ENCODE peak calls at places on chromosome 4, in ten cellular contexts. M is WERI-Rb-1; A is A549; E is tibial artery; I is AG04449; B is brain microvascular endothelial cell; P is effector memory CD4-positive, alpha-beta T cell; K is LNCaP clone FGC; S is dorsolateral prefrontal cortex; R is heart left ventricle. X is an unnamed sample.

GRCh38 chr4:102037566-102037965 is 247.0 kb downstream of the BANK1 start:
- DNase-seq in M (no peak), A (no peak), E (no peak), I (no peak), B (no peak), P (no peak), K (no peak), S (no peak), R (no peak), X (no peak)

GRCh38 chr4:83071116-83071515 is 36.1 kb downstream of the COPS4 start:
- DNase-seq in M (no peak), A (no peak), E (no peak), I (no peak), B (no peak), P (no peak), K (no peak), S (no peak), R (no peak), X (no peak)

GRCh38 chr4:40744218-40744617 is 5.5 kb upstream of the NSUN7 start:
- DNase-seq in M (no peak), A (no peak), E (no peak), I (no peak), B (no peak), P (no peak), K (no peak), S (no peak), R (no peak), X (no peak)

GRCh38 chr4:8838296-8838695 is 33.3 kb downstream of the HMX1 start:
- DNase-seq in M (peak), A (no peak), E (no peak), I (no peak), B (no peak), P (no peak), K (no peak), S (no peak), R (no peak), X (no peak)

GRCh38 chr4:183760326-183760725 is 101.2 kb downstream of the TRAPPC11 start:
- DNase-seq in M (no peak), A (peak), E (no peak), I (no peak), B (no peak), P (no peak), K (peak), S (no peak), R (no peak), X (no peak)

GRCh38 chr4:109465065-109465464 is 31.4 kb downstream of the SEC24B start:
- DNase-seq in M (no peak), A (no peak), E (no peak), I (no peak), B (no peak), P (no peak), K (no peak), S (peak), R (peak), X (no peak)

GRCh38 chr4:22991576-22991975 is 298.8 kb downstream of the GBA3 start:
- DNase-seq in M (no peak), A (no peak), E (no peak), I (no peak), B (no peak), P (no peak), K (no peak), S (no peak), R (no peak), X (no peak)

GRCh38 chr4:153486281-153487151 is 20.4 kb downstream of the TMEM131L start:
- DNase-seq in M (no peak), A (peak), E (peak), I (peak), B (peak), P (no peak), K (peak), S (no peak), R (no peak), X (no peak)

GRCh38 chr4:98630804-98631454 is 27.5 kb downstream of the TSPAN5 start:
- DNase-seq in M (peak), A (no peak), E (no peak), I (no peak), B (no peak), P (no peak), K (no peak), S (no peak), R (no peak), X (no peak)

GRCh38 chr4:41792166-41792565 is 43.6 kb upstream of the PHOX2B start:
- DNase-seq in M (no peak), A (no peak), E (no peak), I (no peak), B (no peak), P (no peak), K (no peak), S (no peak), R (no peak), X (no peak)

GRCh38 chr4:122712782-122713181 is 19.7 kb upstream of the BBS12 start:
- DNase-seq in M (no peak), A (no peak), E (no peak), I (no peak), B (peak), P (no peak), K (no peak), S (no peak), R (no peak), X (no peak)

GRCh38 chr4:128357286-128357685 is 69.7 kb upstream of the PGRMC2 start:
- DNase-seq in M (no peak), A (no peak), E (no peak), I (no peak), B (no peak), P (no peak), K (no peak), S (no peak), R (no peak), X (no peak)

GRCh38 chr4:184548321-184548650 is 73.9 kb upstream of the IRF2 start:
- DNase-seq in M (no peak), A (no peak), E (no peak), I (no peak), B (no peak), P (no peak), K (no peak), S (no peak), R (no peak), X (no peak)

GRCh38 chr4:118327554-118328241 is 25.1 kb downstream of the PRSS12 start:
- DNase-seq in M (no peak), A (no peak), E (no peak), I (peak), B (peak), P (no peak), K (no peak), S (no peak), R (no peak), X (no peak)

GRCh38 chr4:145679520-145679919 is 426 bp upstream of the C4orf51 start:
- DNase-seq in M (peak), A (peak), E (peak), I (peak), B (peak), P (no peak), K (peak), S (no peak), R (peak), X (no peak)

GRCh38 chr4:109574931-109575804 is 15.1 kb downstream of the MCUB start:
- DNase-seq in M (no peak), A (no peak), E (no peak), I (no peak), B (no peak), P (no peak), K (no peak), S (no peak), R (no peak), X (no peak)

GRCh38 chr4:173448919-173449641 is 50.2 kb upstream of the SCRG1 start:
- DNase-seq in M (no peak), A (no peak), E (no peak), I (no peak), B (no peak), P (no peak), K (no peak), S (no peak), R (no peak), X (no peak)

GRCh38 chr4:40844261-40844660 is 94.5 kb downstream of the NSUN7 start:
- DNase-seq in M (no peak), A (no peak), E (peak), I (no peak), B (no peak), P (no peak), K (no peak), S (no peak), R (no peak), X (no peak)

GRCh38 chr4:161320377-161320776 is 843.4 kb downstream of the FSTL5 start:
- DNase-seq in M (peak), A (peak), E (no peak), I (no peak), B (no peak), P (no peak), K (no peak), S (no peak), R (no peak), X (peak)

GRCh38 chr4:143337600-143338287 is 1.1 kb downstream of the GAB1 start:
- DNase-seq in M (no peak), A (peak), E (peak), I (no peak), B (peak), P (no peak), K (no peak), S (peak), R (peak), X (peak)

GRCh38 chr4:56803473-56803872 is 18.0 kb downstream of the SPINK2 start:
- DNase-seq in M (no peak), A (no peak), E (no peak), I (no peak), B (peak), P (no peak), K (no peak), S (no peak), R (no peak), X (no peak)

GRCh38 chr4:55321707-55322264 is 24.3 kb upstream of the SRD5A3 start:
- DNase-seq in M (peak), A (peak), E (peak), I (no peak), B (peak), P (peak), K (peak), S (peak), R (peak), X (peak)

GRCh38 chr4:7727727-7728126 is 211.9 kb downstream of the AFAP1 start:
- DNase-seq in M (no peak), A (no peak), E (no peak), I (no peak), B (no peak), P (no peak), K (no peak), S (no peak), R (no peak), X (no peak)

GRCh38 chr4:171809854-171810253 is 3.4 kb upstream of the GALNTL6 start:
- DNase-seq in M (no peak), A (no peak), E (no peak), I (no peak), B (no peak), P (no peak), K (no peak), S (no peak), R (no peak), X (no peak)

DNA sequence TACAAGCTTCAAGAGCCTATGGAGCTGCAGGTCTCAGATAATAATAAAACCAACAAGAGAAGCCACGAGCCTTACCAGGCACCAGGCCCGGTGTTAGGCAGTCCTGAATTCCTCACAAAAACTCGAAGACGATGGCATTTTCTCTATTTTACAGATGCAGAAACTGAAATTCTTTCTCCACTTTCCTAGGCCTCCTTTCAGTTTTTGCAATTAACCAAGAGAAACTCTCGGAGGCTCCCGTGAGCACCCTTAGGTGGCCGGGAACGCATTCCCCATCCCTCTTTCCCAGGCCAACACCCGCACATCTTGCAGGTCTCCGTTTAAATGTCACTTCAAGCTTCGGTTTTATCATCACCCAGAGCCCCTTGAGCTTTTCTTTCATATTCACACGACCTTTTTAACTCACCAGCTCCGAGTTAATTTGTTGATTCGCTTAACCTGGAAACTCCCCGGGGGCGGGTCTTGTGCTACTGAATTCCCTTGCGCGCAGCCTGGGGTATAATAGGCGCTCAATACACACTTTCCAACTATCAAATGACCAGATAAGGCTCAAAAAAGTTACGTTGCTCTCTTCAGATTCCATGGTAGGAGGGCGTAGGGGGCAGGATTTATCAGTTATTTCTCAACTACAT is 6.2 kb upstream of the GSX2 start:
- DNase-seq in M (no peak), A (no peak), E (no peak), I (no peak), B (no peak), P (no peak), K (no peak), S (no peak), R (no peak), X (no peak)
- H3K4me3 ChIP-seq in M (no peak), A (no peak), E (no peak), I (no peak), B (no peak), P (no peak), K (no peak), S (no peak), R (no peak), X (no peak)

GRCh38 chr4:90318208-90318607 is 191.0 kb downstream of the CCSER1 start:
- DNase-seq in M (no peak), A (peak), E (no peak), I (peak), B (peak), P (no peak), K (no peak), S (no peak), R (no peak), X (no peak)

GRCh38 chr4:90317785-90318184 is 190.6 kb downstream of the CCSER1 start:
- DNase-seq in M (no peak), A (no peak), E (no peak), I (peak), B (peak), P (no peak), K (no peak), S (no peak), R (no peak), X (no peak)
- H3K4me3 ChIP-seq in M (no peak), A (no peak), E (no peak), I (peak), B (peak), P (no peak), K (no peak), S (no peak), R (no peak), X (no peak)

GRCh38 chr4:147778942-147779341 is 47.1 kb downstream of the ARHGAP10 start:
- DNase-seq in M (no peak), A (no peak), E (no peak), I (no peak), B (no peak), P (no peak), K (no peak), S (no peak), R (no peak), X (no peak)

GRCh38 chr4:147786031-147786430 is 54.1 kb downstream of the ARHGAP10 start:
- DNase-seq in M (peak), A (no peak), E (no peak), I (no peak), B (no peak), P (no peak), K (peak), S (no peak), R (no peak), X (peak)

GRCh38 chr4:147779449-147779848 is 47.6 kb downstream of the ARHGAP10 start:
- DNase-seq in M (no peak), A (no peak), E (no peak), I (no peak), B (no peak), P (no peak), K (no peak), S (no peak), R (no peak), X (no peak)

GRCh38 chr4:147780137-147780777 is 48.4 kb downstream of the ARHGAP10 start:
- DNase-seq in M (no peak), A (no peak), E (no peak), I (no peak), B (no peak), P (no peak), K (no peak), S (no peak), R (no peak), X (no peak)

GRCh38 chr4:147782087-147782781 is 50.3 kb downstream of the ARHGAP10 start:
- DNase-seq in M (no peak), A (no peak), E (no peak), I (no peak), B (no peak), P (no peak), K (peak), S (no peak), R (no peak), X (no peak)
- H3K4me3 ChIP-seq in M (no peak), A (no peak), E (no peak), I (no peak), B (no peak), P (no peak), K (no peak), S (no peak), R (no peak), X (no peak)

DNA sequence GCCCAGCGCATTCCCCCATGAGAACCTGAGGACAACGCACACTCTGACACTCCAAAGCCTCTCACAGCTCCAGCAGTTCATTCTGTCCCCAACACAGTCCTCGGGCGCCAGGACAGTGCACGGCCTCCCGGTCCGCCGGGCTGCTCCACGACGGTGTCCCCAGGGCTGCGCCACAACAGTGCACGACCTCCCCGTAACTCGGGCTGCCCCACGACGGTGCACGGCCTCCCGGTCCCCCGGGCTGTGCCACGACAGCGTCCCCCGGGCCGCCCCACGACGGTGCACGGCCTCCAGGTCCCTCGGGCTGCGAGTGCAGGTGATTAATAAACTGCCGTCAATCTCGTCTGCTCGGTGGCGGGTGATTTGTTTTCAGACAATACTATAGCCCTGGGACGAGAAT is 585.1 kb upstream of the FRG1 start:
- DNase-seq in M (no peak), A (no peak), E (no peak), I (no peak), B (no peak), P (no peak), K (no peak), S (no peak), R (no peak), X (no peak)
- H3K4me3 ChIP-seq in M (no peak), A (no peak), E (no peak), I (no peak), B (no peak), P (no peak), K (no peak), S (no peak), R (no peak), X (no peak)

GRCh38 chr4:4864940-4865704 is 5.7 kb downstream of the MSX1 start:
- DNase-seq in M (no peak), A (no peak), E (no peak), I (no peak), B (no peak), P (no peak), K (no peak), S (no peak), R (no peak), X (no peak)

GRCh38 chr4:4864443-4864939 is 5.0 kb downstream of the MSX1 start:
- DNase-seq in M (no peak), A (no peak), E (no peak), I (no peak), B (no peak), P (no peak), K (no peak), S (no peak), R (no peak), X (no peak)

GRCh38 chr4:4866833-4867744 is 7.6 kb downstream of the MSX1 start:
- DNase-seq in M (peak), A (no peak), E (no peak), I (no peak), B (no peak), P (no peak), K (no peak), S (no peak), R (peak), X (no peak)

GRCh38 chr4:4866124-4866832 is 6.8 kb downstream of the MSX1 start:
- DNase-seq in M (peak), A (no peak), E (no peak), I (no peak), B (no peak), P (no peak), K (no peak), S (no peak), R (no peak), X (no peak)

GRCh38 chr4:4865705-4866123 is 6.2 kb downstream of the MSX1 start:
- DNase-seq in M (no peak), A (no peak), E (no peak), I (no peak), B (no peak), P (no peak), K (no peak), S (no peak), R (no peak), X (no peak)
- H3K4me3 ChIP-seq in M (peak), A (peak), E (peak), I (peak), B (no peak), P (no peak), K (no peak), S (peak), R (peak), X (no peak)

DNA sequence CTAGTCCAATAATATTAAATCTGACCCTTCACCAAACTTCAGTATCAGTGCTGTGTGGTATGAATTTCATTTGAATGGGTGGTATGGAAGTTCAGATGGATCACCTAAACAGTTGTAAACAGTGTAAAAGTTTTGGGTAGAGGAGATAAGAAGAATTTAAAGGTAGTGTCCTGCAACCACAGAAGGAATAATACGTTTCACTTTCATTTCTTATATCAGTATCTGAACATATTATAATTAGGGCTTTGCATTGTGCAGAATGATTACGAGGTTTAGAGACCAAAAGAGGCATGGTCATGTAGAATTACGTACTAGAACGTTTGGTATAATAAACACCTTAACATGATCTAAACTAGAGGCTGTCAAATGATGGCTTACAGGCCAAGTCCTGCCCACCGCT is 116.1 kb downstream of the PDLIM5 start:
- DNase-seq in M (no peak), A (no peak), E (no peak), I (no peak), B (no peak), P (no peak), K (no peak), S (no peak), R (no peak), X (no peak)
- H3K4me3 ChIP-seq in M (no peak), A (no peak), E (no peak), I (no peak), B (no peak), P (no peak), K (no peak), S (no peak), R (no peak), X (no peak)

GRCh38 chr4:5888706-5889696 is 3.9 kb downstream of the CRMP1 start:
- DNase-seq in M (no peak), A (no peak), E (no peak), I (no peak), B (no peak), P (no peak), K (no peak), S (no peak), R (no peak), X (no peak)
- H3K4me3 ChIP-seq in M (peak), A (peak), E (peak), I (no peak), B (no peak), P (no peak), K (no peak), S (peak), R (no peak), X (no peak)

GRCh38 chr4:38062088-38062893 is 102.1 kb downstream of the PTTG2 start:
- DNase-seq in M (peak), A (peak), E (peak), I (no peak), B (peak), P (peak), K (peak), S (peak), R (peak), X (no peak)
- H3K4me3 ChIP-seq in M (no peak), A (no peak), E (peak), I (no peak), B (peak), P (peak), K (no peak), S (peak), R (no peak), X (no peak)